ENCODE peak calls at places on chromosomes 11 and 22, in five cellular contexts. One of them, this sample, is unnamed. For H3K4me1, the result is how much of the 10 kb centered on the place peaks cover.

GRCh38 chr11:76824083-76824939 is 36.4 kb upstream of the ACER3 start:
- DNase-seq in fibroblast of lung: peak
- DNase-seq in K562: peak
- DNase-seq in suprapubic skin: no peak
- DNase-seq in heart left ventricle: no peak
- DNase-seq in this sample: no peak

GRCh38 chr11:94732617-94733292 is 35.4 kb upstream of the AMOTL1 start:
- DNase-seq in fibroblast of lung: peak
- DNase-seq in suprapubic skin: no peak
- DNase-seq in K562: no peak
- DNase-seq in heart left ventricle: peak
- DNase-seq in this sample: no peak

GRCh38 chr22:42780070-42780540 is 59.4 kb upstream of the A4GALT start:
- DNase-seq in fibroblast of lung: peak
- DNase-seq in K562: peak
- DNase-seq in suprapubic skin: no peak
- DNase-seq in heart left ventricle: no peak
- DNase-seq in this sample: peak

GRCh38 chr11:66885469-66886316 is 28.8 kb downstream of the LRFN4 start:
- DNase-seq in suprapubic skin: no peak
- DNase-seq in fibroblast of lung: no peak
- DNase-seq in heart left ventricle: no peak
- DNase-seq in K562: peak
- DNase-seq in this sample: no peak

GRCh38 chr11:3950996-3951662 is 95.7 kb downstream of the STIM1 start:
- DNase-seq in fibroblast of lung: peak
- DNase-seq in heart left ventricle: no peak
- DNase-seq in K562: no peak
- DNase-seq in suprapubic skin: no peak
- DNase-seq in this sample: no peak

GRCh38 chr11:9901931-9902330 is 238.1 kb downstream of the SWAP70 start:
- DNase-seq in heart left ventricle: no peak
- DNase-seq in fibroblast of lung: no peak
- DNase-seq in suprapubic skin: no peak
- DNase-seq in K562: no peak
- DNase-seq in this sample: no peak

GRCh38 chr11:111064118-111064517 is 181.4 kb upstream of the POU2AF2 start:
- DNase-seq in suprapubic skin: no peak
- DNase-seq in fibroblast of lung: peak
- DNase-seq in heart left ventricle: no peak
- DNase-seq in K562: no peak
- DNase-seq in this sample: no peak

GRCh38 chr11:72041364-72042058 is 38.8 kb downstream of the NUMA1 start:
- DNase-seq in K562: no peak
- DNase-seq in fibroblast of lung: peak
- DNase-seq in suprapubic skin: peak
- DNase-seq in heart left ventricle: peak
- DNase-seq in this sample: peak

GRCh38 chr11:85810871-85811611 is at the start of gene SYTL2:
- DNase-seq in heart left ventricle: peak
- DNase-seq in K562: peak
- DNase-seq in suprapubic skin: peak
- DNase-seq in fibroblast of lung: peak
- DNase-seq in this sample: peak

GRCh38 chr22:49936018-49936972 is 17.9 kb downstream of the CRELD2 start:
- DNase-seq in K562: peak
- DNase-seq in fibroblast of lung: peak
- DNase-seq in suprapubic skin: peak
- DNase-seq in heart left ventricle: peak
- DNase-seq in this sample: peak

GRCh38 chr11:124329787-124330478 is 9.9 kb upstream of the OR8D2 start:
- DNase-seq in K562: no peak
- DNase-seq in suprapubic skin: no peak
- DNase-seq in heart left ventricle: no peak
- DNase-seq in fibroblast of lung: peak
- DNase-seq in this sample: no peak

GRCh38 chr11:124602193-124602592 is 9.0 kb upstream of the PANX3 start:
- DNase-seq in heart left ventricle: no peak
- DNase-seq in fibroblast of lung: peak
- DNase-seq in suprapubic skin: no peak
- DNase-seq in K562: no peak
- DNase-seq in this sample: no peak

GRCh38 chr22:44440224-44441160 is 57.5 kb downstream of the RTL6 start:
- DNase-seq in K562: no peak
- DNase-seq in suprapubic skin: no peak
- DNase-seq in heart left ventricle: no peak
- DNase-seq in fibroblast of lung: no peak
- DNase-seq in this sample: peak

GRCh38 chr11:126384053-126384335 is 28.5 kb downstream of the ST3GAL4 start:
- DNase-seq in fibroblast of lung: no peak
- DNase-seq in suprapubic skin: no peak
- DNase-seq in heart left ventricle: no peak
- DNase-seq in K562: no peak
- DNase-seq in this sample: peak

GRCh38 chr11:11618973-11619435 is 2.8 kb downstream of the GALNT18 start:
- DNase-seq in K562: no peak
- DNase-seq in suprapubic skin: no peak
- DNase-seq in fibroblast of lung: no peak
- DNase-seq in heart left ventricle: no peak
- DNase-seq in this sample: no peak
- TF ChIP-seq CTCF in K562: no peak
- TF ChIP-seq CTCF in suprapubic skin: no peak
- TF ChIP-seq CTCF in fibroblast of lung: no peak
- TF ChIP-seq CTCF in heart left ventricle: no peak
- TF ChIP-seq CTCF in this sample: no peak

GRCh38 chr11:17803751-17804334 is 69.3 kb downstream of the KCNC1 start:
- DNase-seq in K562: no peak
- DNase-seq in suprapubic skin: no peak
- DNase-seq in fibroblast of lung: no peak
- DNase-seq in heart left ventricle: no peak
- DNase-seq in this sample: no peak

GRCh38 chr11:17802491-17802890 is 67.9 kb downstream of the KCNC1 start:
- DNase-seq in K562: no peak
- DNase-seq in heart left ventricle: no peak
- DNase-seq in fibroblast of lung: no peak
- DNase-seq in suprapubic skin: no peak
- DNase-seq in this sample: no peak

GRCh38 chr11:17807034-17807433 is 72.5 kb downstream of the KCNC1 start:
- DNase-seq in fibroblast of lung: peak
- DNase-seq in suprapubic skin: no peak
- DNase-seq in K562: no peak
- DNase-seq in heart left ventricle: no peak
- DNase-seq in this sample: no peak

GRCh38 chr11:17805873-17806272 is 71.3 kb downstream of the KCNC1 start:
- DNase-seq in K562: no peak
- DNase-seq in heart left ventricle: no peak
- DNase-seq in fibroblast of lung: no peak
- DNase-seq in suprapubic skin: no peak
- DNase-seq in this sample: no peak

DNA sequence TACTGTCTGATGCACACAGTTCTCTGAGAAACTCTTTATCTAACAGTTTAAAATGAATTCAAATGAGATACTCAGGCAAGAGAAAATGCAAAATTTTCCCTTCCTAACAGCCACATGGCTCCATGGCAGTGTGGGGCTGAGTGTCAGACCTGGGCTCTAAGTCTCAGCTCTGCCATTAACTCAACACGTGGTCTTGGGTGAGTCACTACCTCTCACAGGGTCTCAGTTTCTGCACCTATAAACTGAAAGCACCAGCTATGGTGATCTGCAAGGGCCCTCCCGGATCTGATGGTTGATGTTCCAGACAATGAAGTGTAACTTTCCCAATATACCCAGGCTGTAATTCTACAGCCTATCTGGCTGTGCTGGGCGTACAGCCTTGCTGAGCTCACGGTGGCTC is 70.5 kb downstream of the KCNC1 start:
- DNase-seq in fibroblast of lung: no peak
- DNase-seq in heart left ventricle: no peak
- DNase-seq in suprapubic skin: no peak
- DNase-seq in K562: no peak
- DNase-seq in this sample: no peak
- H3K4me1 ChIP-seq in fibroblast of lung: under half
- H3K4me1 ChIP-seq in heart left ventricle: under half
- H3K4me1 ChIP-seq in suprapubic skin: under half
- H3K4me1 ChIP-seq in K562: under half
- H3K4me1 ChIP-seq in this sample: under half

GRCh38 chr11:75781296-75781695 is 12.7 kb downstream of the DGAT2 start:
- DNase-seq in fibroblast of lung: no peak
- DNase-seq in K562: no peak
- DNase-seq in suprapubic skin: no peak
- DNase-seq in heart left ventricle: no peak
- DNase-seq in this sample: no peak
- H3K4me3 ChIP-seq in fibroblast of lung: no peak
- H3K4me3 ChIP-seq in K562: no peak
- H3K4me3 ChIP-seq in suprapubic skin: no peak
- H3K4me3 ChIP-seq in heart left ventricle: no peak
- H3K4me3 ChIP-seq in this sample: no peak

GRCh38 chr11:112795896-112796686 is 165.1 kb upstream of the NCAM1 start:
- DNase-seq in K562: no peak
- DNase-seq in suprapubic skin: no peak
- DNase-seq in heart left ventricle: peak
- DNase-seq in fibroblast of lung: peak
- DNase-seq in this sample: peak

GRCh38 chr11:112795142-112795815 is 165.9 kb upstream of the NCAM1 start:
- DNase-seq in suprapubic skin: no peak
- DNase-seq in heart left ventricle: no peak
- DNase-seq in fibroblast of lung: peak
- DNase-seq in K562: peak
- DNase-seq in this sample: peak

GRCh38 chr11:112797072-112797471 is 164.1 kb upstream of the NCAM1 start:
- DNase-seq in fibroblast of lung: peak
- DNase-seq in K562: no peak
- DNase-seq in suprapubic skin: no peak
- DNase-seq in heart left ventricle: no peak
- DNase-seq in this sample: no peak

GRCh38 chr11:112794321-112794720 is 166.9 kb upstream of the NCAM1 start:
- DNase-seq in suprapubic skin: no peak
- DNase-seq in fibroblast of lung: peak
- DNase-seq in K562: no peak
- DNase-seq in heart left ventricle: no peak
- DNase-seq in this sample: no peak

GRCh38 chr11:112797653-112798293 is 163.4 kb upstream of the NCAM1 start:
- DNase-seq in K562: peak
- DNase-seq in heart left ventricle: no peak
- DNase-seq in fibroblast of lung: peak
- DNase-seq in suprapubic skin: no peak
- DNase-seq in this sample: no peak
- TF ChIP-seq CTCF in K562: peak
- TF ChIP-seq CTCF in heart left ventricle: no peak
- TF ChIP-seq CTCF in fibroblast of lung: peak
- TF ChIP-seq CTCF in suprapubic skin: no peak
- TF ChIP-seq CTCF in this sample: no peak